ENCODE peak calls at places on chromosomes 12 and 14, in eight cellular contexts. P is GM23248, N is substantia nigra, F is body of pancreas, H is hepatocyte, U is heart right ventricle, J is upper lobe of right lung, K is kidney. W is an unnamed sample.

GRCh38 chr12:96015672-96016071 is 19.5 kb upstream of the HAL start:
- DNase-seq in F (peak), U (peak), H (no peak), J (no peak), P (peak), N (no peak), K (no peak), W (no peak)

GRCh38 chr12:54060975-54061778 is 7.5 kb downstream of the HOXC4 start:
- DNase-seq in H (no peak), F (no peak), N (no peak), P (peak), U (no peak), J (no peak), K (no peak), W (no peak)

GRCh38 chr12:91877461-91878230 is 268.0 kb downstream of the BTG1 start:
- DNase-seq in H (no peak), U (no peak), K (no peak), P (no peak), J (no peak), N (no peak), F (no peak), W (no peak)

GRCh38 chr14:50038398-50039119 is 77.8 kb downstream of the VCPKMT start:
- DNase-seq in U (no peak), J (no peak), N (no peak), K (no peak), P (peak), H (no peak), F (peak), W (no peak)

GRCh38 chr12:45216297-45216982 is 545 bp downstream of the ANO6 start:
- DNase-seq in J (peak), P (peak), N (peak), F (peak), H (peak), U (peak), K (peak), W (peak)

GRCh38 chr12:124551268-124552144 is 15.9 kb downstream of the NCOR2 start:
- DNase-seq in K (peak), J (peak), F (peak), P (no peak), N (peak), U (peak), H (peak), W (no peak)

GRCh38 chr12:125081427-125081826 is 16.2 kb downstream of the AACS start:
- DNase-seq in F (peak), U (no peak), K (peak), N (no peak), H (no peak), P (no peak), J (no peak), W (no peak)

GRCh38 chr12:110744697-110745264 is 2.1 kb upstream of the PPP1CC start:
- DNase-seq in N (no peak), U (no peak), H (peak), F (no peak), K (no peak), P (peak), J (no peak), W (peak)

GRCh38 chr12:49627752-49628360 is 4.5 kb downstream of the PRPF40B start:
- DNase-seq in U (no peak), K (no peak), H (no peak), P (peak), J (no peak), F (no peak), N (no peak), W (no peak)

GRCh38 chr14:74501135-74501614 is 7.6 kb downstream of the ISCA2 start:
- DNase-seq in U (peak), P (peak), K (no peak), N (peak), H (peak), J (peak), F (peak), W (peak)

GRCh38 chr14:38171197-38171596 is 36.5 kb upstream of the SSTR1 start:
- DNase-seq in F (no peak), N (no peak), K (no peak), J (no peak), U (no peak), P (peak), H (no peak), W (no peak)

DNA sequence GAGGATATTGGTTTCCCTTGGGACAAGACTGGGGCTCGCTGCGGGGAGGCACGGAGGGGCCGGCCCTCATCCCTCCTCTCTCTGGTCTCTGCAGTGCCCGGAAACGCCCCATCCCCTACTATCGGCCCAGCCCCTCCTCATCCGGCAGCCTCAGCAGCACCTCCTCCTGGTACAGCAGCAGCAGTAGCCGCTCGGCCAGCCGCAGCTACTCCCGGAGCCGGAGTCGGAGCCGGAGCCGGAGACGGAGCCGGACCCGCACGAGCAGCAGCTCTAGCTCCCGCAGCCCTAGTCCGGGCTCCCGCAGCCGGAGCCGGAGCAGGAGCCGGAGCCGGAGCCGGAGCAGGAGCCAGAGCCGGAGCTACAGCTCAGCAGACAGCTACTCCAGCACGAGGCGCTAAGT is 22.3 kb upstream of the HSPB8 start:
- DNase-seq in H (no peak), K (no peak), U (peak), N (no peak), J (no peak), P (no peak), F (no peak), W (peak)
- H3K27ac ChIP-seq in H (no peak), K (no peak), U (peak), N (no peak), J (no peak), P (no peak), F (no peak), W (peak)

GRCh38 chr12:10384191-10384590 is 5.7 kb downstream of the KLRK1 start:
- DNase-seq in F (no peak), K (no peak), J (no peak), P (no peak), H (no peak), U (no peak), N (no peak), W (no peak)

GRCh38 chr12:10385181-10385613 is 4.6 kb downstream of the KLRK1 start:
- DNase-seq in K (no peak), H (peak), N (no peak), P (peak), F (no peak), U (no peak), J (no peak), W (no peak)

GRCh38 chr12:10381912-10382628 is 7.8 kb downstream of the KLRK1 start:
- DNase-seq in U (no peak), K (peak), H (no peak), F (no peak), N (no peak), J (no peak), P (no peak), W (no peak)
- H3K27ac ChIP-seq in U (no peak), K (no peak), H (no peak), F (no peak), N (no peak), J (no peak), P (no peak), W (no peak)

GRCh38 chr14:104972301-104973211 is 5.6 kb downstream of the AHNAK2 start:
- DNase-seq in J (peak), N (no peak), H (peak), K (peak), P (peak), U (no peak), F (peak), W (peak)
- H3K27ac ChIP-seq in J (peak), N (no peak), H (peak), K (peak), P (peak), U (peak), F (peak), W (peak)

DNA sequence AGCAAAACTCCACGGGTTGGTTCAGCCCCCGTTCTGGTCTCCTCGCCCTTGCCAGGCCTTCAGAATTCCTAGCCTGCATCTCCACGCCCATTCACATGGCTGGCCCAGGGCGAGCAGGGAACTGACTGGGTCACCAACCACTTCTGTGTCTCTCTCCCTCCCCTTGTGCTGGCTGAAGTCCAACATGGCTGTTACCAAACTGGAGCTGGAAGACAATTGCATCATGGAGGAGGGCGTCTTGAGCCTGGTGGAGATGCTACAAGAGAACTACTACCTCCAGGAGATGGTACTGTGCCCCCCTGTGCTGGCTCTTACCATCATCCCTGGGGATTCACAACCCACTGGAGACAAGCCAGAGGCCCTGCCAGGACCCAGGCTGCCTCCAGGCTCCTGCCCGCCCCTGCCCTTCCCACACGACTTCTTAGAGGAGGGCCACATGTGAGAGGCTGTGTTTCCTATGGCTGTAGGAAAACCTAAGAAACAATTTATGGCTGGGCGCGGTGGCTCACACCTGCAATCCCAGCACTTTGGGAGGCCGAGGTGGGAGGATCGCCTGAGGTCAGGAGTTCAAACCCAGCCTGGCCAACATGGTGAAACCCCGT is 9.9 kb downstream of the LRRC74A start:
- DNase-seq in U (no peak), N (no peak), H (no peak), J (peak), P (peak), K (no peak), F (peak), W (no peak)
- H3K27ac ChIP-seq in U (no peak), N (no peak), H (no peak), J (no peak), P (no peak), K (no peak), F (peak), W (no peak)

DNA sequence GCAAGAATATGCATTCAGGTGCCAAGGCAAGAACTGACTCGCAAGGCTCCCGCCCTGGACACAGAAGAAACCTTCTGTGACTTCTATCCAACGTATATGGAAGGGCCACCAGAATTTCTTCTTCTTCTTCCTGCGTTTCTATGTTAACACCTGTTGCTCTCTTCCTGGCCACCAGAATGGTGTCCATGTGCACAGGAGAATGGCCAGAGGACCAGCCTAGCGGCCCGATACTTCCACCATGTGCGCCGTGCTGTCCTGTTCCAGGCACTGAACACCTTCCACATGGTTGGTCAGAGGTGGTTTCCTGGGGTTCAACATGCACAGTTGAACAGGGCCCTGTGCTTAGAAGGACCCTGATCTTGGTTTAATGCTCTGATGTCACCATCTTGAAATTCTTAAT is 455.8 kb downstream of the BCL11B start:
- DNase-seq in P (no peak), N (no peak), U (no peak), H (no peak), J (no peak), K (no peak), F (no peak), W (no peak)
- H3K27ac ChIP-seq in P (no peak), N (no peak), U (no peak), H (no peak), J (no peak), K (no peak), F (no peak), W (no peak)

DNA sequence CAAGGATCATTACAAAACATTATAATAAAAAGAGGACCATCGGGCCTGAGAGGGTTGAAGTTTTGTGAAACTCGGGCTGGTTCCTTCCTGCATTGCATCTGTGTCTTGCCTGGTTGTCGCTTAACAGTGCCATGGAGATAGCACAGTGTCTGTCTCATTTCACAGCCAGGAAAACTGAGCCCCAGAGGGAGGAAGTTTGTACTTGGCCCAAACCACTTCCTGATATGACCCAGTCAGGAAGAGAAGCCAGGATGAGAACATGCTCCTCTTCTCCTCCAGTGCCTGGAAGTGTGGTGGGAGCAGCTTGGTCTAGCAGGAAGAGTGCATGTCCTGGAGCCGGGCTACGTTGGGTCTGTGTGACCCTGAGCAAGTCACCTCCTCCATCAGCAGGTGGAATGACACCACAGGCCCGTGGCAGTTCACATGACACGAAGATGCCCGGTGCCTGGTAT is 41.5 kb downstream of the EVL start:
- DNase-seq in K (peak), J (no peak), U (peak), P (no peak), N (no peak), F (no peak), H (no peak), W (no peak)
- H3K27ac ChIP-seq in K (no peak), J (peak), U (peak), P (no peak), N (no peak), F (no peak), H (no peak), W (no peak)

GRCh38 chr14:22334627-22335026 is 254.4 kb downstream of the DAD1 start:
- DNase-seq in H (no peak), K (no peak), N (no peak), J (no peak), F (no peak), P (no peak), U (no peak), W (no peak)
- H3K27ac ChIP-seq in H (peak), K (no peak), N (peak), J (no peak), F (peak), P (no peak), U (no peak), W (no peak)

GRCh38 chr14:80776657-80777056 is 164.9 kb downstream of the CEP128 start:
- DNase-seq in N (no peak), P (no peak), H (no peak), U (no peak), K (no peak), F (no peak), J (no peak), W (no peak)

GRCh38 chr14:80770114-80770917 is 171.2 kb downstream of the CEP128 start:
- DNase-seq in H (no peak), F (no peak), K (no peak), N (no peak), P (peak), J (no peak), U (no peak), W (no peak)

GRCh38 chr14:80776186-80776585 is 165.4 kb downstream of the CEP128 start:
- DNase-seq in K (no peak), P (no peak), H (no peak), J (no peak), U (no peak), F (no peak), N (no peak), W (no peak)

GRCh38 chr14:80768646-80769045 is 172.9 kb downstream of the CEP128 start:
- DNase-seq in U (no peak), J (no peak), P (no peak), N (no peak), H (no peak), F (no peak), K (no peak), W (no peak)

DNA sequence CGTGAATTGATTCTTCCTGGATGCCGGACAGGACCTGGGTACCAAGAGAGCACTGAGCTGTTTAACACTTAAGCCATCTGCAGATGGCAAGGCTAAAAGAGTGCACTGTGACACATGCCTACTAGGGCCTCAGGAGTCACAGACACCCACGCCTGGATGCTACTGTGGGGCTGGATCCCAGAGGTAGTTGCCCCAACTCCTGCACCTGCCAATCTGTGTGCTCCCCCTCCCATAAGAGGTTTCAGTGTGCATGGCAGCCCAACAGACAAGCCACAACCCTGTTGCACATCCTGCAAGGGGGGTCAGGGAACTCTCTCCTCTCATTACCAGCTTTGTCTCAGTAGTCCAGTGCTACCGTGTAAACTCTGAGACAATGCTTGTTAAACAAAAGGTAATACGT is 169.0 kb downstream of the CEP128 start:
- DNase-seq in H (no peak), P (no peak), J (no peak), U (no peak), F (no peak), K (no peak), N (no peak), W (no peak)
- H3K27ac ChIP-seq in H (no peak), P (no peak), J (no peak), U (no peak), F (no peak), K (no peak), N (no peak), W (no peak)

W was measured in aorta.